ENCODE peak calls at places on chromosomes 13 and 19, in six cellular contexts. H is ELR, A is T-helper 1 cell, B is AG10803, C is BE2C, I is anterior cingulate cortex. Y is an unnamed sample.

GRCh38 chr13:29563941-29564340 is 31.5 kb downstream of the SLC7A1 start:
- DNase-seq in H (no peak), A (no peak), B (no peak), C (no peak), I (no peak), Y (no peak)

GRCh38 chr19:34365463-34366401 is 736 bp downstream of the GPI start:
- DNase-seq in H (peak), A (no peak), B (peak), C (peak), I (peak), Y (peak)

GRCh38 chr13:36674337-36675212 is 755 bp downstream of the SERTM1 start:
- DNase-seq in H (no peak), A (no peak), B (no peak), C (no peak), I (no peak), Y (no peak)

GRCh38 chr19:35436477-35437141 is 11.4 kb upstream of the FFAR2 start:
- DNase-seq in H (peak), A (no peak), B (peak), C (peak), I (no peak), Y (peak)

GRCh38 chr13:29402168-29402621 is 193.3 kb downstream of the SLC7A1 start:
- DNase-seq in H (peak), A (no peak), B (no peak), C (no peak), I (no peak), Y (no peak)

GRCh38 chr13:110449225-110450015 is 112.1 kb downstream of the RAB20 start:
- DNase-seq in H (no peak), A (no peak), B (no peak), C (no peak), I (no peak), Y (no peak)

GRCh38 chr19:13838943-13839192 is 38.1 kb upstream of the NANOS3 start:
- DNase-seq in H (no peak), A (no peak), B (no peak), C (peak), I (no peak), Y (no peak)

GRCh38 chr13:112059457-112060317 is 7.3 kb upstream of the SOX1 start:
- DNase-seq in H (no peak), A (no peak), B (no peak), C (no peak), I (no peak), Y (no peak)

GRCh38 chr19:19224852-19225494 is 13.2 kb downstream of the NCAN start:
- DNase-seq in H (peak), A (peak), B (peak), C (no peak), I (no peak), Y (peak)

GRCh38 chr13:75906315-75906714 is 270.2 kb downstream of the LMO7 start:
- DNase-seq in H (peak), A (no peak), B (no peak), C (no peak), I (no peak), Y (no peak)

GRCh38 chr19:47094557-47095517 is 18.7 kb downstream of the ZC3H4 start:
- DNase-seq in H (no peak), A (no peak), B (no peak), C (no peak), I (no peak), Y (no peak)

GRCh38 chr19:1040476-1041271 is 767 bp downstream of the ABCA7 start:
- DNase-seq in H (peak), A (peak), B (peak), C (peak), I (peak), Y (peak)

GRCh38 chr19:19751846-19752245 is 18.9 kb upstream of the ZNF14 start:
- DNase-seq in H (no peak), A (no peak), B (no peak), C (no peak), I (no peak), Y (no peak)

GRCh38 chr13:26423634-26424033 is 133.8 kb upstream of the WASF3 start:
- DNase-seq in H (no peak), A (no peak), B (peak), C (no peak), I (no peak), Y (no peak)

GRCh38 chr13:76969488-76970365 is 21.4 kb downstream of the ACOD1 start:
- DNase-seq in H (peak), A (no peak), B (peak), C (no peak), I (no peak), Y (no peak)

GRCh38 chr13:22027561-22027960 is 356.7 kb downstream of the FGF9 start:
- DNase-seq in H (no peak), A (no peak), B (no peak), C (no peak), I (no peak), Y (no peak)

GRCh38 chr13:86653009-86653408 is 853.8 kb upstream of the SLITRK6 start:
- DNase-seq in H (no peak), A (no peak), B (no peak), C (no peak), I (no peak), Y (no peak)

GRCh38 chr19:5663904-5664303 is 16.4 kb downstream of the MICOS13 start:
- DNase-seq in H (no peak), A (no peak), B (no peak), C (no peak), I (no peak), Y (no peak)

GRCh38 chr13:58994077-58994476 is 1169.7 kb downstream of the DIAPH3 start:
- DNase-seq in H (no peak), A (no peak), B (no peak), C (peak), I (no peak), Y (no peak)

GRCh38 chr19:4851551-4852290 is 15.7 kb downstream of the PLIN3 start:
- DNase-seq in H (peak), A (peak), B (peak), C (peak), I (peak), Y (peak)

GRCh38 chr19:1474011-1474764 is 4.8 kb downstream of the C19orf25 start:
- DNase-seq in H (peak), A (no peak), B (no peak), C (no peak), I (peak), Y (no peak)

GRCh38 chr19:8654591-8655339 is 24.3 kb downstream of the NFILZ start:
- DNase-seq in H (peak), A (peak), B (peak), C (peak), I (peak), Y (peak)

GRCh38 chr19:48967346-48968178 is 2.5 kb downstream of the FTL start:
- DNase-seq in H (peak), A (no peak), B (peak), C (no peak), I (peak), Y (no peak)

GRCh38 chr19:54473983-54474382 is 887 bp upstream of the CDC42EP5 start:
- DNase-seq in H (no peak), A (no peak), B (no peak), C (no peak), I (no peak), Y (no peak)

GRCh38 chr19:38209671-38210457 is 14.2 kb downstream of the DPF1 start:
- DNase-seq in H (peak), A (no peak), B (peak), C (peak), I (peak), Y (peak)

GRCh38 chr19:7360393-7360984 is 11.8 kb downstream of the ARHGEF18 start:
- DNase-seq in H (peak), A (no peak), B (no peak), C (no peak), I (no peak), Y (no peak)

GRCh38 chr13:98506343-98507059 is 70.4 kb downstream of the STK24 start:
- DNase-seq in H (no peak), A (no peak), B (no peak), C (no peak), I (no peak), Y (no peak)

GRCh38 chr19:17136617-17137016 is 61.0 kb downstream of the MYO9B start:
- DNase-seq in H (no peak), A (no peak), B (no peak), C (no peak), I (no peak), Y (no peak)

GRCh38 chr19:12840091-12841079 is 2.1 kb downstream of the MAST1 start:
- DNase-seq in H (peak), A (no peak), B (peak), C (peak), I (peak), Y (peak)

Y was measured in AG08395.